ENCODE peak calls at places on chromosome 13, in ten cellular contexts. X is NCI-H510A treated with DMSO at 0.1 percent for 48 hours; P is CD8-positive, alpha-beta memory T cell; K is psoas muscle; S is fibroblast of the conjunctiva; Y is heart right ventricle; U is left colon; Z is T-helper 1 cell; R is PC-3; J is naive thymus-derived CD4-positive, alpha-beta T cell. D is an unnamed sample.
A peak's percentile ranks its signal among the peaks of the same experiment; 100 is the strongest.

GRCh38 chr13:87536499-87536898 is 134.7 kb upstream of the SLITRK5 start:
- DNase-seq in Y (no peak), U (no peak), P (no peak), X (no peak), Z (no peak), J (no peak), R (no peak), S (no peak), K (no peak), D (no peak)

GRCh38 chr13:95740921-95741320 is 64.0 kb downstream of the DNAJC3 start:
- DNase-seq in S (no peak), U (no peak), Y (no peak), R (no peak), P (no peak), J (no peak), X (no peak), Z (no peak), K (no peak), D (no peak)

GRCh38 chr13:79307433-79307861 is 98.6 kb downstream of the RBM26 start:
- DNase-seq in U (no peak), P (no peak), J (no peak), R (no peak), S (no peak), Z (no peak), Y (no peak), K (no peak), X (no peak), D (no peak)

GRCh38 chr13:21616880-21617279 is 12.9 kb upstream of the MICU2 start:
- DNase-seq in Z (no peak), Y (no peak), U (no peak), K (no peak), S (no peak), R (peak; percentile 2), J (no peak), X (no peak), P (no peak), D (peak; percentile 15)

GRCh38 chr13:46180393-46180792 is 1.6 kb downstream of the LCP1 start:
- DNase-seq in Z (no peak), Y (no peak), R (no peak), K (no peak), X (no peak), J (no peak), P (no peak), U (no peak), S (no peak), D (no peak)

GRCh38 chr13:102597029-102598015 is 536 bp downstream of the TPP2 start:
- DNase-seq in P (peak; percentile 56), U (peak; percentile 34), Z (peak; percentile 22), Y (peak; percentile 14), J (no peak), R (peak; percentile 34), S (no peak), X (peak; percentile 4), K (peak; percentile 40), D (peak; percentile 32)

GRCh38 chr13:105971312-105971711 is 564.1 kb downstream of the EFNB2 start:
- DNase-seq in J (no peak), X (no peak), K (no peak), S (no peak), Z (no peak), Y (no peak), R (no peak), P (no peak), U (no peak), D (no peak)

GRCh38 chr13:95432141-95432540 is 120.4 kb upstream of the CLDN10 start:
- DNase-seq in Y (no peak), Z (no peak), P (no peak), K (no peak), J (no peak), R (no peak), U (no peak), S (no peak), X (no peak), D (no peak)

GRCh38 chr13:79810671-79811070 is 329.7 kb downstream of the NDFIP2 start:
- DNase-seq in Z (no peak), X (no peak), K (no peak), R (peak; percentile 69), Y (no peak), U (no peak), S (no peak), P (no peak), J (no peak), D (peak; percentile 56)